ENCODE peak calls at places on chromosomes 16 and 17, in five cellular contexts. F is K562, P is HCT116, S is GM12878, O is H1. M is an unnamed sample.

GRCh38 chr17:78359216-78359935 is 501 bp downstream of the SOCS3 start:
- DNase-seq in F (peak; percentile 68), P (no peak), S (no peak), O (no peak), M (no peak)

GRCh38 chr16:72811188-72811720 is 236.7 kb downstream of the ZFHX3 start:
- DNase-seq in F (no peak), P (no peak), S (no peak), O (no peak), M (no peak)

GRCh38 chr16:71214771-71215381 is 15.6 kb downstream of the HYDIN start:
- DNase-seq in F (no peak), P (peak; percentile 4), S (no peak), O (no peak), M (no peak)

GRCh38 chr16:1048442-1049112 is 24.0 kb upstream of the SSTR5 start:
- DNase-seq in F (peak; percentile 89), P (no peak), S (no peak), O (peak; percentile 41), M (peak; percentile 65)

GRCh38 chr16:21599994-21600773 is 807 bp downstream of the METTL9 start:
- DNase-seq in F (peak; percentile 24), P (no peak), S (peak; percentile 17), O (no peak), M (no peak)

GRCh38 chr17:77730376-77730775 is 228.1 kb upstream of the TNRC6C start:
- DNase-seq in F (no peak), P (no peak), S (no peak), O (no peak), M (no peak)

GRCh38 chr17:82216301-82217119 is 3.9 kb upstream of the CCDC57 start:
- DNase-seq in F (no peak), P (peak; percentile 85), S (peak; percentile 59), O (no peak), M (no peak)

GRCh38 chr16:55911616-55912015 is 36.4 kb upstream of the CES5A start:
- DNase-seq in F (no peak), P (no peak), S (no peak), O (no peak), M (no peak)

GRCh38 chr17:41464682-41465081 is 2.5 kb downstream of the KRT32 start:
- DNase-seq in F (no peak), P (peak; percentile 79), S (no peak), O (no peak), M (no peak)

GRCh38 chr16:55552621-55553020 is 13.9 kb upstream of the CAPNS2 start:
- DNase-seq in F (no peak), P (no peak), S (no peak), O (no peak), M (no peak)

GRCh38 chr17:55750750-55751641 is at the start of gene PCTP:
- DNase-seq in F (peak; percentile 97), P (peak; percentile 86), S (peak; percentile 36), O (peak; percentile 78), M (peak; percentile 84)

GRCh38 chr17:12727076-12727750 is 61.5 kb downstream of the MYOCD start:
- DNase-seq in F (no peak), P (no peak), S (no peak), O (no peak), M (no peak)

GRCh38 chr17:5419959-5420653 is at the start of gene RPAIN:
- DNase-seq in F (peak; percentile 65), P (peak; percentile 81), S (no peak), O (peak; percentile 29), M (peak; percentile 60)

GRCh38 chr16:30561212-30561816 is 3.1 kb upstream of the ZNF764 start:
- DNase-seq in F (no peak), P (no peak), S (no peak), O (no peak), M (no peak)

GRCh38 chr16:4082474-4083044 is 33.7 kb downstream of the ADCY9 start:
- DNase-seq in F (no peak), P (no peak), S (no peak), O (no peak), M (no peak)
- TF ChIP-seq ZNF274 in F (no peak), P (no peak), S (no peak), O (no peak), M (no peak)

GRCh38 chr17:74192950-74193781 is 10.3 kb upstream of the RPL38 start:
- DNase-seq in F (no peak), P (no peak), S (no peak), O (no peak), M (no peak)

GRCh38 chr17:74185786-74186185 is 17.7 kb upstream of the RPL38 start:
- DNase-seq in F (no peak), P (no peak), S (no peak), O (no peak), M (no peak)

GRCh38 chr17:74190807-74191206 is 12.7 kb upstream of the RPL38 start:
- DNase-seq in F (no peak), P (no peak), S (no peak), O (no peak), M (no peak)

GRCh38 chr17:74186498-74186897 is 17.0 kb upstream of the RPL38 start:
- DNase-seq in F (no peak), P (no peak), S (no peak), O (no peak), M (no peak)

GRCh38 chr17:74190154-74190553 is 13.3 kb upstream of the RPL38 start:
- DNase-seq in F (peak; percentile 82), P (peak; percentile 66), S (no peak), O (no peak), M (no peak)
- TF ChIP-seq ZNF274 in F (no peak), P (no peak), S (no peak), O (no peak), M (no peak)

DNA sequence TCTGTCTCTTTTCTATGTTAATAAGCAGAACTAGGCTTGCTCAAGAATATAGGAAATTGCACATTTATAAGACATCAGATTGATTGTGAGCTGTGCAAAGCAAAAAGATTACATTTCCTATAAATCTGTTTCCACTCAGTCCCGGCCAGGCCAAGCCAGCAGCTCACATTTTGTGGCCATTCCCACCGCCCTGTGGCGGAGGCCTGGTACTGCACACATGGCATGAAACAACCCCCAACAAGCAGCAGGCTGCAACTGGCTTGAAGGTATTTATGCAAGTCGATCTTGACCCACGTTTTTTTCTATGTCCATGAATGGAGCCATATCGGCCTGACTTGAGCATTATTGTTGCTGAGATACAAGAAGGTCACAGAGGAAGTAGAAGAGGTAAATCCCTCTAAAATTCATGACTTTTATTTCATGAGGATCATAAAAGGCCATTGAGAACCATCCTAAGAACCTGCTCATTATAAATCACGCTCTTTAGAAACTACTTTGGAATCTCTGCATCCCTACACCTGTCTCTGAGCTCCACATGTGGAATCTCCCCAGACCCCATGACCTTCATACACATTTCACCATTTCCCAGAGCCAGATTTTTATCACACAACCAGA is 93.6 kb downstream of the PMP22 start:
- DNase-seq in F (peak; percentile 42), P (peak; percentile 47), S (no peak), O (peak; percentile 44), M (peak; percentile 66)
- TF ChIP-seq ZNF274 in F (no peak), P (no peak), S (no peak), O (no peak), M (no peak)

DNA sequence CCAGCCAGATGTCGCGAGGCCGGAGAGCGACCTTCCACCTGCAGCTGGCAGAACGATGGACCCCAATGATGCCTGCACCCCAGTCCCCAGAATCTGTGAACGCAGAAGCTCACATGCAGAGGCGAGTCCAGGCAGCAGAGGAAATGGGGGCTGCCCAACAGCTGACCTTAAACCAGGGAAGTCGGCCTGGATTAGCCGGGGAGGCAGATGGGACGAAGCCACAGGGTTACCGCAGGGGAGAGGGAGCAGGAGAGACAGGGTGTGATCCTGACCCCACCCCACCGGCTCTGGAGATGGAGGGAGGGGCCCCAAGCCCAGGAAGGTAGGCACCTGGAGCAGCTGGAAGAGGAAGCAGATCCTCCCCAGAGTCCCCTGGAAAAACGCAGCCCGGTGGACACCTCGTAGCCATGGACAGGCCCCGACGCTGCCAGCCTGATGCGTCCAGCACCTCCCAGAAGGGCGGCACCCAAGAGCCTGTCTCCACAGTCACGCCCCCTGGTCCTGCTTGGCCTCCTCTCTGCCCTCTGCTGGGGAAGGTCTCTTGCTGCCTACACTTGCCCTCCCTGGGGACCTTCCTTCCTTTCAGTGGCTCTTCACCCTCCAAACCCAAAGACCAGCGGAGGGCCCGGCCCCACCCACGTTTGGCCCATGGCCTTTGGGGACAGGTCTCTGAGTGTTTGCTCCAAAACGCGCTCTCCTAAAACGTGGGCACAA is 37.3 kb downstream of the PIEZO1 start:
- DNase-seq in F (peak; percentile 89), P (peak; percentile 67), S (no peak), O (peak; percentile 46), M (peak; percentile 39)
- TF ChIP-seq ZNF274 in F (no peak), P (no peak), S (no peak), O (no peak), M (no peak)

GRCh38 chr17:32461853-32462617 is 17.7 kb downstream of the PSMD11 start:
- DNase-seq in F (peak; percentile 43), P (peak; percentile 51), S (no peak), O (no peak), M (no peak)
- TF ChIP-seq ZNF274 in F (no peak), P (no peak), S (no peak), O (no peak), M (no peak)

GRCh38 chr17:72121164-72122001 is 563 bp downstream of the SOX9 start:
- DNase-seq in F (no peak), P (no peak), S (no peak), O (no peak), M (no peak)

GRCh38 chr17:72119963-72120877 is 600 bp upstream of the SOX9 start:
- DNase-seq in F (no peak), P (peak; percentile 64), S (no peak), O (no peak), M (no peak)

GRCh38 chr17:72122002-72122310 is 1.1 kb downstream of the SOX9 start:
- DNase-seq in F (no peak), P (no peak), S (no peak), O (no peak), M (no peak)

GRCh38 chr17:72119280-72119962 is 1.4 kb upstream of the SOX9 start:
- DNase-seq in F (no peak), P (no peak), S (no peak), O (no peak), M (no peak)

GRCh38 chr17:72120878-72121163 is at the start of gene SOX9:
- DNase-seq in F (no peak), P (peak; percentile 95), S (peak; percentile 73), O (peak; percentile 77), M (peak; percentile 82)
- TF ChIP-seq ZNF274 in F (no peak), P (no peak), S (no peak), O (no peak), M (no peak)

GRCh38 chr17:58105093-58105492 is 21.9 kb downstream of the DYNLL2 start:
- DNase-seq in F (no peak), P (no peak), S (no peak), O (no peak), M (no peak)
- TF ChIP-seq ZNF274 in F (no peak), P (no peak), S (no peak), O (no peak), M (no peak)

GRCh38 chr17:66235377-66235994 is 6.3 kb upstream of the APOH start:
- DNase-seq in F (no peak), P (no peak), S (no peak), O (no peak), M (no peak)
- TF ChIP-seq ZNF274 in F (no peak), P (no peak), S (no peak), O (no peak), M (no peak)

M was measured in NT2/D1.